ENCODE peak calls at places on chromosome 18, in six cellular contexts. V is AG09319; P is activated naive CD8-positive, alpha-beta T cell treated with anti-CD3 and anti-CD28 coated beads, Interleukin-2, amount 50 U/mL, for 24 hours; A is choroid plexus epithelial cell; O is effector memory CD8-positive, alpha-beta T cell; W is stimulated activated CD4-positive, alpha-beta T cell treated with anti-CD3 and anti-CD28 coated beads, Interleukin-2, amount 100 ng/mL, for 24 hours. X is an unnamed sample.

GRCh38 chr18:50982802-50983179 is 15.0 kb downstream of the ELAC1 start:
- DNase-seq in P (no peak), A (peak; percentile 36), W (no peak), O (no peak), V (no peak), X (no peak)

GRCh38 chr18:55309249-55309648 is 278.7 kb downstream of the TCF4 start:
- DNase-seq in W (no peak), P (no peak), V (no peak), A (no peak), O (no peak), X (no peak)

GRCh38 chr18:24766376-24766775 is 305.9 kb downstream of the HRH4 start:
- DNase-seq in A (no peak), W (no peak), O (no peak), V (peak; percentile 85), P (no peak), X (no peak)

GRCh38 chr18:41753826-41754225 is 201.2 kb upstream of the PIK3C3 start:
- DNase-seq in A (no peak), W (no peak), V (no peak), P (no peak), O (no peak), X (no peak)

GRCh38 chr18:78487649-78488048 is 492.0 kb upstream of the SALL3 start:
- DNase-seq in W (no peak), O (no peak), A (no peak), V (no peak), P (no peak), X (no peak)

GRCh38 chr18:49628993-49629795 is 67.3 kb downstream of the LIPG start:
- DNase-seq in O (no peak), W (no peak), A (no peak), V (no peak), P (no peak), X (no peak)

GRCh38 chr18:24014986-24015896 is 687 bp downstream of the TTC39C start:
- DNase-seq in P (peak; percentile 51), V (peak; percentile 93), W (peak; percentile 58), A (peak; percentile 59), O (peak; percentile 37), X (no peak)

GRCh38 chr18:79353238-79353637 is 42.5 kb upstream of the NFATC1 start:
- DNase-seq in W (no peak), P (no peak), V (no peak), O (no peak), A (peak; percentile 43), X (no peak)

GRCh38 chr18:49591271-49591670 is 29.4 kb downstream of the LIPG start:
- DNase-seq in V (no peak), A (peak; percentile 27), O (no peak), P (no peak), W (no peak), X (no peak)

GRCh38 chr18:13223341-13224148 is 5.0 kb downstream of the LDLRAD4 start:
- DNase-seq in W (no peak), V (no peak), O (no peak), P (no peak), A (no peak), X (no peak)

GRCh38 chr18:57547260-57547659 is 39.2 kb downstream of the FECH start:
- DNase-seq in P (no peak), W (no peak), V (no peak), A (no peak), O (no peak), X (no peak)

GRCh38 chr18:56124186-56124585 is 514.2 kb downstream of the TXNL1 start:
- DNase-seq in V (peak; percentile 44), P (no peak), O (no peak), W (no peak), A (peak; percentile 26), X (no peak)

GRCh38 chr18:48952287-48953095 is 1.7 kb upstream of the SMAD7 start:
- DNase-seq in W (peak; percentile 60), O (peak; percentile 52), V (peak; percentile 70), P (peak; percentile 57), A (peak; percentile 89), X (no peak)

GRCh38 chr18:56330381-56331115 is 307.8 kb downstream of the TXNL1 start:
- DNase-seq in W (no peak), A (no peak), V (no peak), O (no peak), P (no peak), X (no peak)

GRCh38 chr18:62151068-62151771 is 35.6 kb downstream of the PIGN start:
- DNase-seq in A (no peak), O (no peak), V (no peak), W (no peak), P (no peak), X (no peak)

GRCh38 chr18:49023281-49023937 is 72.6 kb upstream of the SMAD7 start:
- DNase-seq in O (no peak), A (no peak), P (no peak), W (no peak), V (no peak), X (no peak)

GRCh38 chr18:2890606-2891005 is 43.8 kb downstream of the EMILIN2 start:
- DNase-seq in A (no peak), W (no peak), O (no peak), V (no peak), P (no peak), X (no peak)

GRCh38 chr18:56391933-56392590 is 246.3 kb downstream of the TXNL1 start:
- DNase-seq in V (no peak), A (no peak), O (no peak), W (no peak), P (no peak), X (no peak)

GRCh38 chr18:47754311-47755101 is 176.0 kb downstream of the SMAD2 start:
- DNase-seq in A (peak; percentile 13), P (peak; percentile 67), V (no peak), O (peak; percentile 24), W (peak; percentile 62), X (no peak)

GRCh38 chr18:13239557-13239956 is 21.0 kb downstream of the LDLRAD4 start:
- DNase-seq in V (no peak), P (no peak), O (no peak), W (no peak), A (no peak), X (no peak)

GRCh38 chr18:23793985-23794867 is 105.0 kb downstream of the LAMA3 start:
- DNase-seq in V (no peak), W (no peak), P (no peak), O (no peak), A (no peak), X (no peak)

GRCh38 chr18:36283448-36283847 is 14.1 kb upstream of the FHOD3 start:
- DNase-seq in A (no peak), O (no peak), P (no peak), W (no peak), V (no peak), X (no peak)

GRCh38 chr18:74197705-74198341 is 49.5 kb downstream of the TIMM21 start:
- DNase-seq in A (peak; percentile 11), V (no peak), P (no peak), O (no peak), W (no peak), X (no peak)

GRCh38 chr18:10508546-10508945 is 17.3 kb upstream of the NAPG start:
- DNase-seq in A (no peak), P (no peak), W (no peak), O (no peak), V (no peak), X (no peak)

GRCh38 chr18:74957588-74958224 is 251.2 kb downstream of the PTGR3 start:
- DNase-seq in O (no peak), V (no peak), A (no peak), P (no peak), W (no peak), X (no peak)

GRCh38 chr18:57095884-57096283 is 51.0 kb upstream of the BOD1L2 start:
- DNase-seq in O (no peak), W (no peak), P (no peak), A (peak; percentile 37), V (no peak), X (no peak)

GRCh38 chr18:50281972-50282520 is 723 bp upstream of the MBD1 start:
- DNase-seq in A (no peak), O (no peak), V (no peak), W (no peak), P (no peak), X (no peak)

GRCh38 chr18:39558658-39559057 is 1993.1 kb upstream of the CELF4 start:
- DNase-seq in O (no peak), A (peak; percentile 2), P (no peak), V (no peak), W (no peak), X (no peak)

GRCh38 chr18:35005963-35006577 is 35.1 kb upstream of the MAPRE2 start:
- DNase-seq in V (no peak), O (peak; percentile 25), P (no peak), A (peak; percentile 88), W (no peak), X (peak; percentile 61)

GRCh38 chr18:44320619-44321460 is 359.8 kb upstream of the SETBP1 start:
- DNase-seq in A (no peak), O (no peak), W (no peak), V (no peak), P (no peak), X (no peak)

GRCh38 chr18:9835112-9835755 is 50.5 kb upstream of the TXNDC2 start:
- DNase-seq in A (no peak), P (no peak), O (no peak), V (no peak), W (no peak), X (no peak)

GRCh38 chr18:22267697-22268096 is 98.3 kb downstream of the GATA6 start:
- DNase-seq in W (no peak), P (no peak), O (no peak), A (peak; percentile 84), V (no peak), X (no peak)

GRCh38 chr18:57915848-57916596 is 112.9 kb upstream of the ATP8B1 start:
- DNase-seq in V (no peak), P (peak; percentile 6), W (no peak), O (no peak), A (no peak), X (no peak)

GRCh38 chr18:25187582-25188291 is 164.2 kb downstream of the ZNF521 start:
- DNase-seq in V (no peak), O (no peak), A (no peak), W (no peak), P (no peak), X (no peak)

GRCh38 chr18:76970749-76971148 is 148.4 kb downstream of the ZNF236 start:
- DNase-seq in W (no peak), O (no peak), A (no peak), V (no peak), P (no peak), X (no peak)

GRCh38 chr18:77061946-77062517 is 70.6 kb downstream of the MBP start:
- DNase-seq in W (peak; percentile 21), V (no peak), O (no peak), P (no peak), A (peak; percentile 84), X (no peak)